ENCODE peak calls at places on chromosome 5, in ten cellular contexts. M, H, V, X, G, T, F, E, Y and N are unnamed samples.

GRCh38 chr5:68484307-68485068 is 268.9 kb downstream of the PIK3R1 start:
- DNase-seq in M (no peak), H (no peak), V (peak), X (no peak), G (no peak), T (no peak), F (no peak), E (no peak), Y (no peak), N (no peak)

GRCh38 chr5:53335115-53335514 is 145.3 kb upstream of the FST start:
- DNase-seq in M (no peak), H (no peak), V (no peak), X (no peak), G (no peak), T (no peak), F (no peak), E (no peak), Y (no peak), N (no peak)

GRCh38 chr5:33046091-33046490 is 335.0 kb downstream of the NPR3 start:
- DNase-seq in M (no peak), H (no peak), V (no peak), X (no peak), G (no peak), T (no peak), F (no peak), E (no peak), Y (no peak), N (no peak)

GRCh38 chr5:58266402-58266801 is 193.5 kb downstream of the PLK2 start:
- DNase-seq in M (no peak), H (no peak), V (no peak), X (no peak), G (no peak), T (no peak), F (no peak), E (no peak), Y (no peak), N (no peak)

GRCh38 chr5:67815455-67816391 is 399.8 kb upstream of the PIK3R1 start:
- DNase-seq in M (no peak), H (no peak), V (no peak), X (no peak), G (no peak), T (no peak), F (no peak), E (no peak), Y (no peak), N (peak)

GRCh38 chr5:67287795-67288194 is 91.2 kb upstream of the CD180 start:
- DNase-seq in M (no peak), H (no peak), V (no peak), X (peak), G (no peak), T (no peak), F (no peak), E (no peak), Y (no peak), N (no peak)

GRCh38 chr5:62937661-62938558 is 359.3 kb downstream of the LRRC70 start:
- DNase-seq in M (no peak), H (no peak), V (no peak), X (no peak), G (no peak), T (no peak), F (no peak), E (no peak), Y (no peak), N (peak)

GRCh38 chr5:112917453-112918005 is 4.5 kb downstream of the REEP5 start:
- DNase-seq in M (no peak), H (no peak), V (peak), X (no peak), G (no peak), T (no peak), F (no peak), E (no peak), Y (no peak), N (peak)

GRCh38 chr5:136141561-136141960 is 8.9 kb downstream of the SMAD5 start:
- DNase-seq in M (no peak), H (no peak), V (peak), X (no peak), G (no peak), T (no peak), F (no peak), E (no peak), Y (no peak), N (no peak)

GRCh38 chr5:116272281-116272941 is 187.6 kb downstream of the COMMD10 start:
- DNase-seq in M (no peak), H (no peak), V (no peak), X (no peak), G (no peak), T (no peak), F (no peak), E (no peak), Y (no peak), N (no peak)

GRCh38 chr5:14659821-14660607 is 4.5 kb upstream of the OTULIN start:
- DNase-seq in M (no peak), H (no peak), V (no peak), X (no peak), G (no peak), T (no peak), F (no peak), E (no peak), Y (no peak), N (no peak)

GRCh38 chr5:171595401-171595800 is 176.0 kb downstream of the FGF18 start:
- DNase-seq in M (no peak), H (no peak), V (no peak), X (no peak), G (no peak), T (no peak), F (no peak), E (no peak), Y (no peak), N (no peak)

GRCh38 chr5:124686239-124687004 is 60.0 kb downstream of the ZNF608 start:
- DNase-seq in M (no peak), H (no peak), V (no peak), X (no peak), G (no peak), T (no peak), F (no peak), E (no peak), Y (no peak), N (no peak)

GRCh38 chr5:94618029-94618492 is 343 bp downstream of the KIAA0825 start:
- DNase-seq in M (no peak), H (no peak), V (peak), X (peak), G (no peak), T (peak), F (peak), E (no peak), Y (peak), N (peak)

GRCh38 chr5:21802869-21803490 is 1050.2 kb downstream of the CDH12 start:
- DNase-seq in M (no peak), H (no peak), V (peak), X (peak), G (no peak), T (no peak), F (no peak), E (no peak), Y (peak), N (peak)

GRCh38 chr5:82422751-82423181 is 144.6 kb upstream of the RPS23 start:
- DNase-seq in M (no peak), H (no peak), V (no peak), X (no peak), G (no peak), T (no peak), F (no peak), E (no peak), Y (no peak), N (no peak)

GRCh38 chr5:107619781-107620180 is 51.0 kb downstream of the EFNA5 start:
- DNase-seq in M (no peak), H (no peak), V (no peak), X (peak), G (no peak), T (no peak), F (no peak), E (no peak), Y (no peak), N (no peak)

GRCh38 chr5:160259341-160259740 is 30.0 kb downstream of the FABP6 start:
- DNase-seq in M (no peak), H (no peak), V (no peak), X (no peak), G (no peak), T (no peak), F (no peak), E (no peak), Y (no peak), N (no peak)

GRCh38 chr5:42749020-42749419 is 7.6 kb upstream of the CCDC152 start:
- DNase-seq in M (no peak), H (no peak), V (no peak), X (no peak), G (no peak), T (no peak), F (no peak), E (no peak), Y (no peak), N (no peak)

GRCh38 chr5:56183507-56183906 is 49.6 kb downstream of the ANKRD55 start:
- DNase-seq in M (no peak), H (no peak), V (peak), X (no peak), G (no peak), T (no peak), F (no peak), E (no peak), Y (peak), N (peak)

GRCh38 chr5:68562308-68562707 is 346.8 kb downstream of the PIK3R1 start:
- DNase-seq in M (no peak), H (no peak), V (no peak), X (no peak), G (peak), T (no peak), F (no peak), E (no peak), Y (no peak), N (no peak)

GRCh38 chr5:138981606-138982005 is 106.5 kb upstream of the LRRTM2 start:
- DNase-seq in M (peak), H (no peak), V (no peak), X (no peak), G (no peak), T (no peak), F (no peak), E (no peak), Y (no peak), N (no peak)

GRCh38 chr5:180806351-180807011 is 3.9 kb upstream of the MGAT1 start:
- DNase-seq in M (no peak), H (no peak), V (no peak), X (peak), G (no peak), T (no peak), F (no peak), E (peak), Y (no peak), N (no peak)

GRCh38 chr5:79552984-79553383 is 39.0 kb upstream of the HOMER1 start:
- DNase-seq in M (no peak), H (no peak), V (no peak), X (no peak), G (no peak), T (no peak), F (no peak), E (no peak), Y (no peak), N (no peak)

GRCh38 chr5:168055141-168055680 is 236.2 kb upstream of the WWC1 start:
- DNase-seq in M (no peak), H (no peak), V (no peak), X (no peak), G (no peak), T (no peak), F (no peak), E (no peak), Y (no peak), N (no peak)

GRCh38 chr5:115069087-115069968 is 100.4 kb downstream of the TRIM36 start:
- DNase-seq in M (no peak), H (peak), V (peak), X (peak), G (peak), T (no peak), F (peak), E (no peak), Y (peak), N (peak)